ENCODE peak calls at places on chromosome 10, in seven cellular contexts. R is sigmoid colon; F is activated T-helper 1 cell treated with anti-CD3 and anti-CD28 coated beads, Interleukin-12 subunit alpha, Interleukin-12 subunit beta, Interleukin-2, Interleukin-4 antibody, amounts not matched to agents 30 ng/mL and 10 ng/mL and 1 ng/mL, durations not matched to agents 14 hours and 24 hours and 36 hours; W is activated CD8-positive, alpha-beta memory T cell treated with anti-CD3 and anti-CD28 coated beads, Interleukin-2, amount 50 U/mL, for 48 hours; N is uterus; H is GM19239; S is RPMI7951. Y is an unnamed sample.

GRCh38 chr10:113133497-113133896 is 183.4 kb downstream of the TCF7L2 start:
- DNase-seq in W (no peak), N (no peak), R (no peak), H (no peak), S (peak; percentile 5), F (no peak), Y (no peak)

GRCh38 chr10:7572435-7572834 is 94.3 kb downstream of the ITIH5 start:
- DNase-seq in H (no peak), N (no peak), R (peak; percentile 83), F (no peak), W (no peak), S (no peak), Y (no peak)

GRCh38 chr10:122112021-122112616 is 123.2 kb downstream of the TACC2 start:
- DNase-seq in S (peak; percentile 44), W (no peak), N (no peak), R (no peak), H (no peak), F (no peak), Y (peak; percentile 40)

GRCh38 chr10:32713560-32713959 is 244.5 kb downstream of the ITGB1 start:
- DNase-seq in H (no peak), N (no peak), R (no peak), F (no peak), S (peak; percentile 27), W (no peak), Y (no peak)

GRCh38 chr10:107994621-107995274 is 830.2 kb upstream of the SORCS1 start:
- DNase-seq in H (no peak), F (no peak), N (no peak), R (no peak), S (no peak), W (no peak), Y (no peak)

GRCh38 chr10:69333205-69333604 is 54.9 kb downstream of the HK1 start:
- DNase-seq in F (no peak), W (no peak), R (peak; percentile 78), H (no peak), S (peak; percentile 73), N (peak; percentile 17), Y (no peak)

GRCh38 chr10:59839576-59839975 is 66.8 kb downstream of the CCDC6 start:
- DNase-seq in N (no peak), W (no peak), F (no peak), R (no peak), S (peak; percentile 40), H (no peak), Y (no peak)

GRCh38 chr10:34809796-34810195 is 5.3 kb downstream of the PARD3 start:
- DNase-seq in F (no peak), W (no peak), N (no peak), S (no peak), H (no peak), R (no peak), Y (no peak)

GRCh38 chr10:83489161-83489560 is 650.1 kb upstream of the GHITM start:
- DNase-seq in N (no peak), W (no peak), H (no peak), R (no peak), S (no peak), F (no peak), Y (no peak)

GRCh38 chr10:101843032-101843991 is at the start of gene KCNIP2:
- DNase-seq in R (no peak), S (no peak), F (peak; percentile 37), H (no peak), N (no peak), W (peak; percentile 80), Y (peak; percentile 89)

GRCh38 chr10:74474022-74474713 is 323.1 kb downstream of the ADK start:
- DNase-seq in H (no peak), N (no peak), W (no peak), R (no peak), S (no peak), F (no peak), Y (no peak)

GRCh38 chr10:49009231-49009979 is 69.8 kb upstream of the LRRC18 start:
- DNase-seq in R (no peak), W (no peak), S (no peak), F (no peak), H (no peak), N (no peak), Y (no peak)

GRCh38 chr10:29099001-29099400 is 189.9 kb upstream of the LYZL1 start:
- DNase-seq in H (no peak), S (peak; percentile 23), N (no peak), R (no peak), W (no peak), F (no peak), Y (no peak)

GRCh38 chr10:86083664-86084175 is 282.9 kb downstream of the GRID1 start:
- DNase-seq in S (no peak), R (peak; percentile 17), H (no peak), N (no peak), F (no peak), W (no peak), Y (no peak)

GRCh38 chr10:1162481-1163203 is 106.5 kb downstream of the WDR37 start:
- DNase-seq in F (no peak), R (peak; percentile 48), W (peak; percentile 22), H (no peak), N (no peak), S (no peak), Y (no peak)

GRCh38 chr10:80708808-80709207 is 171.1 kb downstream of the SH2D4B start:
- DNase-seq in N (no peak), F (no peak), S (no peak), W (no peak), H (no peak), R (no peak), Y (no peak)

GRCh38 chr10:77516575-77516974 is 121.0 kb downstream of the KCNMA1 start:
- DNase-seq in W (no peak), F (no peak), S (no peak), H (no peak), R (no peak), N (no peak), Y (no peak)

Y was measured in GM13976.